ENCODE peak calls at places on chromosomes 13 and 19, in ten cellular contexts. C is Peyer's patch, R is cardiac muscle cell, S is uterus, B is choroid plexus epithelial cell, I is stomach, H is HepG2, P is heart right ventricle, U is hepatocyte, E is left ventricle myocardium inferior. F is an unnamed sample.

GRCh38 chr19:18518639-18519038 is 3.2 kb downstream of the ELL start:
- DNase-seq in B (no peak), R (no peak), E (no peak), U (no peak), I (no peak), S (no peak), C (no peak), H (peak), P (no peak), F (no peak)

GRCh38 chr13:46909037-46909436 is 12.2 kb upstream of the HTR2A start:
- DNase-seq in H (no peak), P (no peak), S (no peak), I (no peak), B (no peak), C (no peak), U (no peak), R (peak), E (no peak), F (peak)

GRCh38 chr19:5292453-5292842 is 48.2 kb downstream of the PTPRS start:
- DNase-seq in C (no peak), R (no peak), I (peak), E (no peak), P (peak), S (no peak), U (peak), H (no peak), B (no peak), F (peak)

GRCh38 chr19:34391813-34392212 is 12.4 kb upstream of the PDCD2L start:
- DNase-seq in S (no peak), U (no peak), E (no peak), R (no peak), C (no peak), H (no peak), B (no peak), P (no peak), I (no peak), F (no peak)

GRCh38 chr13:93778548-93778947 is 551.9 kb downstream of the GPC6 start:
- DNase-seq in E (no peak), C (no peak), R (no peak), U (no peak), H (no peak), I (no peak), P (no peak), B (no peak), S (no peak), F (no peak)

GRCh38 chr19:28466107-28467045 is 746.6 kb downstream of the UQCRFS1 start:
- DNase-seq in P (peak), B (peak), H (peak), C (peak), I (peak), E (peak), S (no peak), U (peak), R (peak), F (peak)

GRCh38 chr19:13074378-13074777 is 28.3 kb downstream of the LYL1 start:
- DNase-seq in I (no peak), S (no peak), P (no peak), R (no peak), E (no peak), H (no peak), B (no peak), C (no peak), U (no peak), F (no peak)

GRCh38 chr13:75550159-75550567 is 572 bp downstream of the UCHL3 start:
- DNase-seq in E (no peak), H (peak), P (no peak), U (peak), R (peak), B (peak), S (peak), C (no peak), I (no peak), F (peak)

GRCh38 chr19:44879309-44880065 is 11.6 kb upstream of the TOMM40 start:
- DNase-seq in S (no peak), U (no peak), E (no peak), I (no peak), C (no peak), P (no peak), H (no peak), B (no peak), R (no peak), F (no peak)

GRCh38 chr13:99689955-99690354 is 188.7 kb downstream of the TM9SF2 start:
- DNase-seq in E (no peak), R (no peak), C (no peak), S (no peak), U (no peak), B (no peak), P (no peak), H (no peak), I (no peak), F (no peak)

GRCh38 chr13:44758595-44759221 is 182.6 kb upstream of the TSC22D1 start:
- DNase-seq in U (peak), B (peak), R (peak), H (peak), C (no peak), E (no peak), I (no peak), P (no peak), S (no peak), F (peak)

GRCh38 chr19:17872251-17873001 is 681 bp downstream of the SLC5A5 start:
- DNase-seq in B (no peak), U (no peak), R (no peak), H (no peak), S (no peak), P (no peak), E (no peak), C (peak), I (no peak), F (no peak)

GRCh38 chr13:38821753-38822551 is 135.1 kb downstream of the FREM2 start:
- DNase-seq in H (no peak), S (no peak), I (no peak), C (no peak), R (no peak), E (no peak), U (no peak), B (no peak), P (no peak), F (no peak)

GRCh38 chr13:46295531-46296464 is 84.1 kb downstream of the LRRC63 start:
- DNase-seq in B (peak), R (peak), I (peak), S (no peak), C (peak), P (no peak), H (no peak), U (no peak), E (no peak), F (peak)

GRCh38 chr13:36919206-36919832 is 719 bp downstream of the SMAD9 start:
- DNase-seq in B (peak), U (peak), I (peak), S (peak), R (peak), H (peak), C (no peak), P (peak), E (peak), F (peak)

GRCh38 chr13:85373322-85373721 is 425.9 kb downstream of the SLITRK6 start:
- DNase-seq in I (no peak), E (no peak), H (peak), B (peak), P (no peak), R (no peak), C (no peak), S (no peak), U (no peak), F (no peak)

GRCh38 chr13:55062662-55063061 is 2034.0 kb downstream of the OLFM4 start:
- DNase-seq in C (no peak), H (no peak), U (no peak), P (no peak), S (no peak), R (no peak), I (no peak), B (no peak), E (no peak), F (no peak)

GRCh38 chr19:2887391-2887914 is 13.3 kb upstream of the ZNF57 start:
- DNase-seq in E (no peak), H (peak), B (peak), U (peak), I (no peak), R (peak), C (no peak), P (no peak), S (no peak), F (peak)

GRCh38 chr13:32225494-32225931 is 89.7 kb downstream of the ZAR1L start:
- DNase-seq in B (peak), E (no peak), C (no peak), R (peak), S (no peak), U (no peak), P (no peak), H (no peak), I (no peak), F (peak)

GRCh38 chr19:7819337-7819736 is 10.7 kb upstream of the EVI5L start:
- DNase-seq in R (no peak), B (no peak), U (no peak), I (no peak), E (no peak), C (no peak), P (no peak), S (no peak), H (no peak), F (no peak)

GRCh38 chr19:55913643-55914268 is 18.4 kb downstream of the NLRP13 start:
- DNase-seq in C (no peak), U (no peak), I (no peak), B (no peak), E (no peak), H (no peak), S (no peak), R (no peak), P (no peak), F (no peak)

GRCh38 chr13:47901451-47901850 is 99.6 kb downstream of the SUCLA2 start:
- DNase-seq in I (no peak), R (peak), C (no peak), H (no peak), E (no peak), S (no peak), U (no peak), B (peak), P (no peak), F (peak)

GRCh38 chr13:38685974-38686571 is 804 bp upstream of the FREM2 start:
- DNase-seq in P (no peak), C (no peak), H (no peak), R (peak), E (no peak), S (no peak), U (peak), B (peak), I (no peak), F (no peak)

GRCh38 chr19:10662384-10663251 is 8.5 kb downstream of the ILF3 start:
- DNase-seq in U (no peak), C (no peak), I (no peak), E (no peak), B (no peak), P (no peak), S (no peak), R (peak), H (no peak), F (peak)

GRCh38 chr19:48471836-48472235 is 2.7 kb downstream of the CYTH2 start:
- DNase-seq in B (no peak), S (no peak), P (no peak), R (no peak), H (no peak), I (no peak), C (no peak), U (no peak), E (no peak), F (no peak)

GRCh38 chr19:35444735-35445134 is 3.3 kb upstream of the FFAR2 start:
- DNase-seq in U (no peak), I (no peak), R (no peak), C (no peak), H (no peak), E (no peak), S (no peak), B (no peak), P (no peak), F (no peak)

GRCh38 chr19:17107546-17108452 is 32.2 kb downstream of the MYO9B start:
- DNase-seq in H (peak), E (peak), I (peak), S (peak), P (peak), U (peak), C (no peak), B (peak), R (peak), F (peak)

GRCh38 chr13:67392014-67392413 is 161.9 kb upstream of the PCDH9 start:
- DNase-seq in C (no peak), P (no peak), U (no peak), I (no peak), B (no peak), R (no peak), E (no peak), S (no peak), H (no peak), F (no peak)

GRCh38 chr13:99605417-99606321 is 104.4 kb downstream of the TM9SF2 start:
- DNase-seq in U (peak), I (peak), H (peak), B (no peak), C (peak), P (peak), E (peak), R (peak), S (peak), F (peak)

GRCh38 chr19:50820549-50821247 is 2.9 kb downstream of the KLK1 start:
- DNase-seq in C (peak), I (no peak), R (no peak), S (no peak), P (no peak), U (peak), E (no peak), H (no peak), B (no peak), F (no peak)

GRCh38 chr13:94239135-94239534 is 240.3 kb downstream of the DCT start:
- DNase-seq in S (no peak), H (no peak), C (no peak), B (peak), E (no peak), R (peak), U (no peak), P (no peak), I (no peak), F (peak)

GRCh38 chr19:29528946-29529645 is 3.3 kb downstream of the VSTM2B start:
- DNase-seq in R (no peak), I (no peak), E (no peak), S (no peak), U (peak), C (no peak), B (no peak), P (no peak), H (no peak), F (no peak)

GRCh38 chr19:40216777-40217026 is 1.5 kb downstream of the TTC9B start:
- DNase-seq in P (no peak), B (no peak), C (no peak), H (no peak), I (no peak), S (no peak), R (no peak), E (no peak), U (no peak), F (no peak)

GRCh38 chr19:34217952-34218817 is 36.2 kb upstream of the GARRE1 start:
- DNase-seq in R (peak), C (peak), S (peak), I (peak), U (peak), P (no peak), E (no peak), B (peak), H (no peak), F (peak)

GRCh38 chr13:44903596-44903995 is 85.7 kb downstream of the NUFIP1 start:
- DNase-seq in E (peak), C (peak), H (no peak), I (peak), R (peak), B (peak), P (peak), U (peak), S (peak), F (peak)

GRCh38 chr19:1249990-1250298 is 1.6 kb downstream of the MIDN start:
- DNase-seq in P (no peak), B (no peak), E (no peak), H (no peak), I (no peak), U (no peak), C (no peak), S (no peak), R (no peak), F (no peak)

GRCh38 chr19:1245884-1246816 is 2.2 kb upstream of the MIDN start:
- DNase-seq in C (no peak), B (no peak), I (peak), P (peak), H (peak), E (peak), S (peak), R (no peak), U (peak), F (no peak)

GRCh38 chr19:1249298-1249989 is 1.1 kb downstream of the MIDN start:
- DNase-seq in B (peak), C (peak), E (peak), R (peak), H (peak), S (peak), P (peak), I (peak), U (peak), F (peak)

GRCh38 chr19:1248454-1249297 is at the start of gene MIDN:
- DNase-seq in C (peak), B (peak), U (peak), I (peak), P (peak), E (peak), R (peak), H (peak), S (peak), F (peak)

GRCh38 chr19:1247747-1248453 is 483 bp upstream of the MIDN start:
- DNase-seq in S (peak), H (peak), B (peak), P (peak), C (peak), U (peak), R (peak), I (peak), E (peak), F (peak)
- TF ChIP-seq CTCF in S (no peak), H (peak), B (peak), P (peak), C (peak), U (peak), R (peak), I (peak), E (peak), F (peak)

GRCh38 chr13:26213982-26214381 is 8.1 kb downstream of the RNF6 start:
- DNase-seq in B (no peak), P (no peak), I (no peak), H (no peak), U (no peak), C (no peak), E (no peak), S (no peak), R (no peak), F (no peak)
- TF ChIP-seq CTCF in B (no peak), P (no peak), I (no peak), H (no peak), U (no peak), C (no peak), E (no peak), S (no peak), R (no peak), F (no peak)

DNA sequence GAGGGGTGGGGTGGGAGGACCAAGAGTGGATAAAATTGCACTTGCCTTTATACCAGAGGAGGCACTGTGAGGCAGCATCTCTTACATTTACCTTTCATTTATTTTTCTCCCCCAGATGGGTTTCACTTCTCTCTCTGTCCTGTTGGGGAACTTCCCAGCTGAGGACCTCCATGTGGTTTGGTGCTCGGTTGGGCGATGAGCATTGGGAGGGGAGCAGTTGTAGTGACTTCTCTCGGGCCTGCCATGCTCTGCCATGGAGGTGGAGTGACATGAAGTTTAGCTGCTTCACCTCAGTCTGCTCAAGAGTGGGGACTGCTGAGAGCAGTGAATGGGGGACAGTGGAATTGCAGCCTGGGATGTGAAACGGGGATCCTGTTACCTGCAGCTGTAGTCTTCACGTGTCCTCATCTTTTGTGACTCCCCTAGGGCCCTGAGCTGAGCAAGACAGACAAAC is 23.1 kb upstream of the CXCL17 start:
- DNase-seq in U (no peak), H (no peak), E (no peak), C (peak), R (no peak), P (no peak), S (no peak), I (no peak), B (no peak), F (no peak)
- TF ChIP-seq CTCF in U (no peak), H (no peak), E (no peak), C (no peak), R (no peak), P (no peak), S (no peak), I (no peak), B (no peak), F (no peak)

DNA sequence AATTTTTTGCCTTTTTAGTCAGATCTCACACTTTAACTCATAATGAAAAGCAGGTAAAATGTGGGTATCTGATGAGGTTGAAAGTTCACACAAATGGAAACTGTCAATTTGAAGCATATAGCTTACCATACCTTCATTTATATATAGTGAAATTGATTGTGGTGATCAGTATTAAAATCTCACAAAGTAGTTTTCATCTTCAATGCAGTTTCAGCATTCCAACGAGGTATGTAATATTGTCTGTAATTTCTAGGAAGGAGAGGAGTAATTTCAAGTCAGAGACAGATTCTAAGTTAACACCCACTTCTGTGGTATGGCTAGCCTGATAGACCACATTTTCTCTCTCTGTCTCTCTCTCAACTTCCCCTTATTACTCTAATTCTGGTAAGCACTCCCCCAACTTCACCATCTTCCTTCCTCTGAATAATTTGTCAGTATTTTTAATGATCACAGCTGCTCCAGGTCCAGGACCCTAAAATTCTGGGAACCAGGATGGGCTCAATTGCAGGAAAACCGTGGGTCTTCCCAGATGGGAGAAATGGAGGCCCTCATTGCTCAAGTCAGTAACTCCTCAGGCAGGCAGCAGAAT is 455.7 kb downstream of the FGF9 start:
- DNase-seq in C (no peak), R (no peak), P (no peak), U (no peak), S (no peak), B (no peak), E (no peak), I (no peak), H (no peak), F (no peak)
- TF ChIP-seq CTCF in C (no peak), R (no peak), P (no peak), U (no peak), S (no peak), B (no peak), E (no peak), I (no peak), H (no peak), F (no peak)

DNA sequence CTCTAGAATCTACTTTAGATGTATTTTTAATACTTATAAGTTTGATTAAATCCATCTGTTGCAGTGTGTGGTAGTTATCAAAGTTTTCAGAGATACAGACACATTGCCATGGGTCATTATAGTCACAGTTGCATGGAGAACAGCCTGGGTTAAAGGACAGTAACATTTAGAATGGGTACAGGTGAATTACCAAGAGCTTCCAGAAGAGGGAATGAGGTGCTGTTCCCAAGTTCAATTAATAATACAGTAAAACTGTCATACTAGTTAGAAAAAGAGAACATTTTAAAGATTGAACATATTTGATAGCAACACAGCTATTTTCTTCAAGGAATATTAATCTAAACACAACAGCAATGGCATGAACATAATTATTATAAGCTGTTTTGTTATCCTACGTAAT is 322.6 kb upstream of the SLC10A2 start:
- DNase-seq in H (no peak), E (no peak), I (no peak), B (no peak), R (no peak), U (no peak), P (no peak), C (no peak), S (no peak), F (no peak)
- TF ChIP-seq CTCF in H (no peak), E (no peak), I (no peak), B (no peak), R (no peak), U (no peak), P (no peak), C (peak), S (no peak), F (no peak)

GRCh38 chr19:43624933-43625332 is 5.5 kb upstream of the ZNF428 start:
- DNase-seq in S (no peak), I (peak), H (no peak), U (no peak), B (peak), C (peak), P (peak), E (peak), R (peak), F (no peak)
- TF ChIP-seq CTCF in S (no peak), I (no peak), H (no peak), U (peak), B (peak), C (no peak), P (peak), E (no peak), R (peak), F (no peak)

GRCh38 chr19:15790096-15790495 is 2.6 kb downstream of the OR10H5 start:
- DNase-seq in I (no peak), S (no peak), P (no peak), C (no peak), H (no peak), B (no peak), R (no peak), U (no peak), E (no peak), F (no peak)
- TF ChIP-seq CTCF in I (no peak), S (no peak), P (no peak), C (no peak), H (no peak), B (no peak), R (no peak), U (no peak), E (no peak), F (no peak)

GRCh38 chr13:29105779-29106178 is 285.6 kb downstream of the MTUS2 start:
- DNase-seq in R (no peak), S (no peak), E (no peak), I (no peak), P (no peak), U (peak), B (no peak), H (no peak), C (no peak), F (no peak)
- TF ChIP-seq CTCF in R (no peak), S (no peak), E (no peak), I (no peak), P (no peak), U (peak), B (no peak), H (no peak), C (no peak), F (no peak)

F was measured in AG10803.